ENCODE peak calls at places on chromosomes 12 and 14, in ten cellular contexts. L is left ventricle myocardium inferior; U is PC-9; Z is HL-60; I is upper lobe of right lung; S is GM06990; Q is neural progenitor cell; P is psoas muscle; A is lung; K is CD8-positive, alpha-beta T cell. N is an unnamed sample. For H3K27me3, the result is how much of the 10 kb centered on the place peaks cover.

GRCh38 chr12:88417531-88417930 is 162.7 kb downstream of the KITLG start:
- DNase-seq in L (no peak), U (no peak), Z (no peak), I (no peak), S (no peak), Q (no peak), P (no peak), A (no peak), K (no peak), N (no peak)

GRCh38 chr12:104863549-104863948 is 94.5 kb downstream of the SLC41A2 start:
- DNase-seq in L (no peak), U (no peak), Z (no peak), I (no peak), S (no peak), Q (no peak), P (no peak), A (no peak), K (no peak), N (no peak)

GRCh38 chr12:130765186-130765659 is 49.1 kb upstream of the RIMBP2 start:
- DNase-seq in L (no peak), U (no peak), Z (no peak), I (no peak), S (no peak), Q (no peak), P (no peak), A (no peak), K (no peak), N (no peak)

GRCh38 chr12:111546758-111547383 is 52.2 kb downstream of the ATXN2 start:
- DNase-seq in L (no peak), U (no peak), Z (no peak), I (no peak), S (no peak), Q (no peak), P (no peak), A (no peak), K (no peak), N (no peak)

GRCh38 chr14:59126714-59127436 is 61.6 kb upstream of the DAAM1 start:
- DNase-seq in L (no peak), U (peak), Z (peak), I (no peak), S (peak), Q (peak), P (no peak), A (no peak), K (no peak), N (no peak)

GRCh38 chr12:94640134-94640928 is 10.0 kb downstream of the TMCC3 start:
- DNase-seq in L (no peak), U (no peak), Z (peak), I (no peak), S (peak), Q (no peak), P (no peak), A (no peak), K (no peak), N (no peak)

GRCh38 chr12:47079365-47079893 is at the start of gene PCED1B:
- DNase-seq in L (peak), U (peak), Z (peak), I (peak), S (peak), Q (peak), P (peak), A (peak), K (peak), N (peak)

GRCh38 chr14:70468731-70469130 is 16.8 kb downstream of the ADAM21 start:
- DNase-seq in L (no peak), U (no peak), Z (no peak), I (no peak), S (peak), Q (no peak), P (no peak), A (no peak), K (no peak), N (no peak)

GRCh38 chr12:124884587-124885438 is 21.1 kb upstream of the SCARB1 start:
- DNase-seq in L (no peak), U (no peak), Z (no peak), I (no peak), S (peak), Q (peak), P (no peak), A (no peak), K (no peak), N (peak)

GRCh38 chr14:44798386-44799242 is 163.1 kb downstream of the KLHL28 start:
- DNase-seq in L (no peak), U (no peak), Z (no peak), I (no peak), S (no peak), Q (no peak), P (no peak), A (no peak), K (no peak), N (no peak)

GRCh38 chr12:127640181-127640886 is 626.6 kb upstream of the TMEM132C start:
- DNase-seq in L (no peak), U (no peak), Z (no peak), I (no peak), S (no peak), Q (no peak), P (no peak), A (no peak), K (no peak), N (no peak)

GRCh38 chr12:51593539-51593938 is 2.5 kb downstream of the SCN8A start:
- DNase-seq in L (no peak), U (peak), Z (peak), I (no peak), S (no peak), Q (peak), P (no peak), A (no peak), K (no peak), N (no peak)

GRCh38 chr12:202081-202731 is 11.8 kb downstream of the SLC6A12 start:
- DNase-seq in L (no peak), U (peak), Z (no peak), I (peak), S (no peak), Q (peak), P (no peak), A (no peak), K (no peak), N (no peak)
- TF ChIP-seq CTCF in L (no peak), U (no peak), Z (no peak), I (no peak), S (no peak), Q (no peak), P (no peak), A (no peak), K (no peak), N (no peak)

GRCh38 chr12:52818376-52818775 is 4.5 kb upstream of the KRT4 start:
- DNase-seq in L (no peak), U (no peak), Z (no peak), I (no peak), S (no peak), Q (peak), P (no peak), A (no peak), K (no peak), N (no peak)

GRCh38 chr12:52817699-52818238 is 3.9 kb upstream of the KRT4 start:
- DNase-seq in L (no peak), U (no peak), Z (no peak), I (no peak), S (no peak), Q (no peak), P (no peak), A (no peak), K (no peak), N (no peak)

GRCh38 chr12:52816189-52816588 is 2.3 kb upstream of the KRT4 start:
- DNase-seq in L (no peak), U (no peak), Z (no peak), I (no peak), S (no peak), Q (no peak), P (no peak), A (no peak), K (no peak), N (no peak)

GRCh38 chr12:52815676-52816075 is 1.8 kb upstream of the KRT4 start:
- DNase-seq in L (no peak), U (no peak), Z (no peak), I (peak), S (no peak), Q (no peak), P (no peak), A (no peak), K (no peak), N (no peak)

DNA sequence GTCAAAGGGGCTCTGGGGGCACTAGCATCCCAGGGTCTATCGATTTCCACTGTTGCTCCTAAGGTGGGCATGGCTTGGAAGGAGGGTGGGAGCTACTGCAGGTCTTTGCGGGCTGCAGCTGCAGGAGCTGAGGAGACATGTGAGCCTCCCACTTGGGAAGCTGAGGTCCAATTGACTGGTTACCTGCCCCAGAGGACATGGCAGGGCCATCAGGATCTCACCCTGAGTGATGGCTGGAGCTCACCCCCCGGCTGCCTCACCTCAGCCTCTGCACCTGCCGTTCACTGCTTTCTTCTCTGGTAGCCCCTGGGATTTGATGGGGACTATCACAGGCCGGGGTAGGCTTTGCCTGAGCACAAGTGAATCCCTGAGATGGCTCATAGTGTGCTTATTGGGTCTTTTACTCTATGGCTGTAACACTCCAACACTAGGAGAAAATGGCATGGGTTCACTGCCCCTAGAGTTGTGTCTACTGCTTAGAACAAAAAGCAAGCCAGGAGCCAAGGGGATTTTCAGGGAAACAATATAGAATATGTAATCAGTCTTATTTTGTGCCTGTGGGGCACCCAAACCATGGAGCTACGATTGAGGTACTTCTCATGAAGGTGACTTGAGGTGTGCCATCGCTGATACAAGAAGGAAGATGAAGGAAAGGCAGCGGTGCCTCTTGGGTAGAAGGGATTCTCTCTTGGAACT is 3.2 kb upstream of the KRT4 start:
- DNase-seq in L (no peak), U (no peak), Z (no peak), I (no peak), S (no peak), Q (no peak), P (no peak), A (no peak), K (no peak), N (no peak)
- H3K27me3 ChIP-seq in L (half or more), U (under half), Z (under half), I (under half), S (under half), Q (under half), P (under half), A (under half), K (under half), N (under half)

DNA sequence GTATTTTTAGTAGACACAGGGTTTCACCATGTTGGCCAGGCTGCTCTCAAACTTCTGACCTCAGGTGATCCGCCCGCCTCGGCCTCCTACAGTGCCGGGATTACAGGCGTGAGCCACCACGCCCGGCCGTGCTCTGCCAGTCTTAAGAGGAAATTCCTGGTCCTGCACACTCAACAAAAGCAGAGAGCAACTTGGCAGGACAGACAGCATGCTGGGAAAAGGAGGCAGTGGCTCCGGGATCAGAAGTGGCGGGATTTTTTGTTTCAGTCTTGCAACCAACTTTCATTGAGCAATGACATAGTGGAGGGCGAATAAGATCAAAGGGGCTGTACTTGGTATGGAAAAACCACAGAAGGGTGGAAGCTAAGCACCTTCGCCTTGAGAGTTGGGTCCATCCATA is 2.1 kb downstream of the CKAP4 start:
- DNase-seq in L (no peak), U (peak), Z (no peak), I (peak), S (no peak), Q (no peak), P (peak), A (peak), K (no peak), N (no peak)
- H3K4me3 ChIP-seq in L (peak), U (peak), Z (no peak), I (peak), S (peak), Q (no peak), P (peak), A (no peak), K (no peak), N (peak)

GRCh38 chr12:83843531-83843930 is 1069.1 kb downstream of the SLC6A15 start:
- DNase-seq in L (no peak), U (no peak), Z (no peak), I (no peak), S (no peak), Q (no peak), P (no peak), A (no peak), K (no peak), N (no peak)
- TF ChIP-seq CTCF in L (no peak), U (no peak), Z (no peak), I (no peak), S (no peak), Q (no peak), P (no peak), A (no peak), K (no peak), N (no peak)

GRCh38 chr12:55001198-55001827 is 16.8 kb upstream of the TESPA1 start:
- DNase-seq in L (no peak), U (no peak), Z (no peak), I (no peak), S (no peak), Q (no peak), P (no peak), A (no peak), K (no peak), N (no peak)

GRCh38 chr12:55002355-55002754 is 17.4 kb upstream of the NEUROD4 start:
- DNase-seq in L (no peak), U (no peak), Z (no peak), I (no peak), S (no peak), Q (no peak), P (no peak), A (no peak), K (no peak), N (no peak)

GRCh38 chr12:54997914-54998507 is 13.4 kb upstream of the TESPA1 start:
- DNase-seq in L (no peak), U (no peak), Z (no peak), I (no peak), S (no peak), Q (peak), P (no peak), A (no peak), K (no peak), N (no peak)

GRCh38 chr12:54996235-54996634 is 11.7 kb upstream of the TESPA1 start:
- DNase-seq in L (no peak), U (no peak), Z (no peak), I (no peak), S (no peak), Q (no peak), P (no peak), A (no peak), K (no peak), N (no peak)

DNA sequence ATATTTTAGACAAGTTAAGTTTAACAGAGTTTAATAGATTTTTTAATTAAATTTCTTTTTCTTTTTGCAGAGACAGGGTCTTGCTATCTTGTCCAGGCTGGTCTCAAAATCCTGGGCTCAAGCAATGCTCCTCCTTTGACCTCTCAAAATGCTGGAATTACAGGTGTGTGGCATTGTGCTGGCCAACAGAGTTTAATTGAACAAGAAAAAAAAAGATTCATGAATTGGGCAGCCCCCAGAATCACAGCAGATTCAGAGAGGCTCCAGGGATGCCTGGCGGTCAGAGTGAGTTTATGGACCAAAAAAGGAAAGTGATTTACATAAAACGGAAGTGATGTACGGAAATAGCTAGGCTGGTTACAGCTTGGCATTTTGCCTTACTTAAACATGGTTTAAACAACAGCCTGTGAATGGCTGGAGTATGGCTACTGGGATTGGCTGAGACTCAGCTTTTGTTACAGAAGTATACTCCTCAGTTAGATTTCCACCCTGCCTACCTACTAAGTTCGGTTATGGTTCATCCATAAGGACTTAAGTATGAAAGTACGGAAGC is 14.5 kb upstream of the TESPA1 start:
- DNase-seq in L (no peak), U (no peak), Z (no peak), I (no peak), S (no peak), Q (no peak), P (no peak), A (no peak), K (no peak), N (no peak)
- H3K27me3 ChIP-seq in L (half or more), U (half or more), Z (under half), I (under half), S (under half), Q (under half), P (under half), A (under half), K (under half), N (under half)

GRCh38 chr14:73740921-73741326 is 26.7 kb upstream of the PNMA1 start:
- DNase-seq in L (peak), U (peak), Z (no peak), I (peak), S (no peak), Q (no peak), P (peak), A (peak), K (no peak), N (no peak)
- H3K4me3 ChIP-seq in L (peak), U (peak), Z (peak), I (peak), S (no peak), Q (no peak), P (peak), A (no peak), K (peak), N (no peak)

DNA sequence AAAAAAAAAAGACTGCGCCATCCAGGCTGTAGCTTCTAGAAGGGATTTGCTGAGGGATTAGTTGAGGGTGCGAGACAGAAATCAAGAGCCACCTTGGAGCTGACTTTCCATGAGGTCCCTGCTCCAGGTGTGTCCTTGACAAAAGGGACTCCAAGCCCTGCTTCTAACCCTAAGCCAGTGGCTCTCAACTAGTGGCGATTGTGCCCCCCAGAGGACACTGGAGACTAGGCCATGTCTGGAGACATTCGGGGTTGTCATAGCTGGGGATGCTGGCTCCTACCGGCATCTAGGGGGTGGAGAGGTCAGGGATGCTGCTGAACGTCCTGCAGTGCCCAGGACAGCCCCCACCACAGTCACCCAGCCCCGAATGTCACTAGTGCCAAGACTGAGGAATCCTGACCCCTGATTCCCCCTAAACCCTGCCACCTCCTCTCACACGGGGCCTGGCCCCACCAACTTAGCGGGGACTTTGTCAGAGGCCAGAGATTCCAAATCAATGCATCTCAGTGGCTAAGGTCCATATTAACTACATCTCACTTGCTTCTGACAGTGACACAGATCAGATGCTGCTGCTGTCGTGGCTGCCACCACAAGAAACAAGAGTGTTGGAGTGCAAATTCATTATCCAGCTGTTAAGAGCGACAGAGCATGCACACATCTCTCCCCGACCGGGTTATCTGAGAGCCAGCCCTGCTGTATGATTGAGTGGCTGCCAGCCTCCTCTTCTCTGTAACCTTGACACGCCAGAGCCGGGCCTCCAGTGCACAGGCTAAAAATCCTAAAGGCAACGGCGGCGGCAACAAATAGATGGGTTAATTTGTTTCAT is 40.4 kb downstream of the SPRING1 start:
- DNase-seq in L (peak), U (peak), Z (peak), I (no peak), S (no peak), Q (peak), P (no peak), A (no peak), K (no peak), N (peak)
- TF ChIP-seq CTCF in L (peak), U (no peak), Z (no peak), I (peak), S (peak), Q (peak), P (no peak), A (no peak), K (no peak), N (no peak)

GRCh38 chr14:28121512-28122297 is 644.9 kb upstream of the FOXG1 start:
- DNase-seq in L (no peak), U (no peak), Z (no peak), I (no peak), S (no peak), Q (peak), P (no peak), A (no peak), K (no peak), N (no peak)

GRCh38 chr14:28116716-28117115 is 649.9 kb upstream of the FOXG1 start:
- DNase-seq in L (no peak), U (no peak), Z (no peak), I (no peak), S (no peak), Q (no peak), P (no peak), A (no peak), K (no peak), N (no peak)

DNA sequence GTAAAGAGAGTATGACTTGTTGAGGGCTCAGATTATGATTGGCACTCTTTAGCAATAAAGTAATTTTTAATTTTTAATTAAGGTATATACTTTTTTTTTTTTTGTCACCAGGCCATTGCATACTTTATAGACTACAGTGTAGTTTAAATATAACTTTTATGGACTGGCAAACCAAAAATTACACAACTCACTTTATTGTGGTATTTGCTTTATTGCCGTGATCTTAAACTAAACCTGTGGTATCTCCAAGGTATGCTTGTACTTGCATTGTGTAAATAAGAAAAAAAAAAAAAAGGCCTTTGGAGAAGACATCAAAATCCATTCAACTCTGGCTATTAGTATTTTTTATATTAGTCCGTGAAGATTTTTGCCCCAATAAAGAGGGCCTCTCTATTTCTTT is 646.7 kb upstream of the FOXG1 start:
- DNase-seq in L (no peak), U (no peak), Z (no peak), I (no peak), S (no peak), Q (no peak), P (no peak), A (no peak), K (no peak), N (no peak)
- H3K27me3 ChIP-seq in L (under half), U (under half), Z (under half), I (under half), S (under half), Q (half or more), P (under half), A (under half), K (under half), N (under half)

N was measured in pancreas.